ENCODE peak calls at places on chromosomes 5 and 9, in four cellular contexts. C, N, S and M are unnamed samples.

GRCh38 chr5:136295914-136296313 is 69.4 kb downstream of the TRPC7 start:
- DNase-seq in S (no peak), C (no peak), N (no peak), M (no peak)

GRCh38 chr5:138563340-138564118 is 11.7 kb downstream of the HSPA9 start:
- DNase-seq in C (no peak), S (no peak), N (no peak), M (no peak)

GRCh38 chr5:87411586-87412416 is 929 bp downstream of the CCNH start:
- DNase-seq in S (peak), C (no peak), N (peak), M (peak)

GRCh38 chr9:112283854-112284253 is 49.6 kb downstream of the PTBP3 start:
- DNase-seq in S (no peak), C (no peak), N (no peak), M (no peak)

GRCh38 chr9:75488082-75488713 is 399.9 kb downstream of the OSTF1 start:
- DNase-seq in S (no peak), C (no peak), N (no peak), M (no peak)

GRCh38 chr9:95506692-95507455 is 9.9 kb downstream of the PTCH1 start:
- DNase-seq in S (peak), C (peak), N (peak), M (no peak)

GRCh38 chr5:136424835-136425694 is 59.7 kb upstream of the TRPC7 start:
- DNase-seq in C (peak), N (no peak), S (peak), M (no peak)

GRCh38 chr5:41246376-41246775 is 33.0 kb upstream of the C6 start:
- DNase-seq in N (no peak), C (no peak), S (no peak), M (no peak)

GRCh38 chr9:131545003-131545785 is at the start of gene PRRT1B:
- DNase-seq in S (no peak), C (no peak), N (no peak), M (no peak)

GRCh38 chr9:124810513-124811355 is 33.8 kb downstream of the OLFML2A start:
- DNase-seq in N (no peak), C (no peak), S (peak), M (no peak)

GRCh38 chr9:2723666-2724065 is 6.4 kb downstream of the KCNV2 start:
- DNase-seq in S (no peak), C (no peak), N (no peak), M (no peak)

GRCh38 chr9:128160603-128160987 is 530 bp downstream of the BBLN start:
- DNase-seq in N (peak), C (no peak), S (no peak), M (peak)

GRCh38 chr5:154351566-154351965 is 94.2 kb upstream of the SAP30L start:
- DNase-seq in N (no peak), S (no peak), C (no peak), M (no peak)

GRCh38 chr5:181084631-181085195 is 44.6 kb downstream of the BTNL9 start:
- DNase-seq in N (no peak), S (no peak), C (no peak), M (no peak)

GRCh38 chr9:71754151-71754550 is 14.2 kb downstream of the CEMIP2 start:
- DNase-seq in C (no peak), S (no peak), N (no peak), M (no peak)